ENCODE peak calls at places on chromosomes 6 and 20, in five cellular contexts. B, S, R, L and Z are unnamed samples.

GRCh38 chr20:47453167-47453782 is 48.4 kb upstream of the NCOA3 start:
- DNase-seq in B (peak), S (no peak), R (peak), L (peak), Z (peak)

GRCh38 chr6:36318690-36319435 is 17.8 kb downstream of the BNIP5 start:
- DNase-seq in B (no peak), S (no peak), R (no peak), L (no peak), Z (no peak)

GRCh38 chr20:32565735-32566032 is 19.4 kb downstream of the NOL4L start:
- DNase-seq in B (no peak), S (no peak), R (no peak), L (no peak), Z (no peak)

GRCh38 chr6:25334793-25335192 is 55.6 kb downstream of the CARMIL1 start:
- DNase-seq in B (no peak), S (no peak), R (no peak), L (no peak), Z (no peak)

GRCh38 chr6:21325201-21325856 is 268.2 kb upstream of the SOX4 start:
- DNase-seq in B (no peak), S (no peak), R (no peak), L (no peak), Z (no peak)

GRCh38 chr6:168676552-168677317 is 235.8 kb downstream of the SMOC2 start:
- DNase-seq in B (no peak), S (no peak), R (no peak), L (no peak), Z (no peak)

GRCh38 chr6:8947900-8948299 is 512.6 kb upstream of the SLC35B3 start:
- DNase-seq in B (no peak), S (no peak), R (no peak), L (no peak), Z (no peak)

GRCh38 chr6:118968416-118968815 is 33.5 kb upstream of the MCM9 start:
- DNase-seq in B (no peak), S (no peak), R (no peak), L (no peak), Z (no peak)

GRCh38 chr6:102812242-102812641 is 1418.7 kb downstream of the GRIK2 start:
- DNase-seq in B (no peak), S (no peak), R (no peak), L (no peak), Z (peak)

GRCh38 chr6:53628354-53629119 is 37.0 kb downstream of the KLHL31 start:
- DNase-seq in B (no peak), S (no peak), R (no peak), L (no peak), Z (no peak)

GRCh38 chr6:77034161-77034560 is 429.1 kb downstream of the HTR1B start:
- DNase-seq in B (no peak), S (no peak), R (no peak), L (no peak), Z (peak)

GRCh38 chr20:48875914-48876240 is 45.6 kb upstream of the ARFGEF2 start:
- DNase-seq in B (peak), S (no peak), R (no peak), L (no peak), Z (peak)

GRCh38 chr6:168366473-168366872 is 46.9 kb upstream of the DACT2 start:
- DNase-seq in B (no peak), S (no peak), R (no peak), L (no peak), Z (no peak)

GRCh38 chr6:38713812-38714211 is 1.3 kb upstream of the DNAH8 start:
- DNase-seq in B (no peak), S (peak), R (no peak), L (no peak), Z (no peak)

GRCh38 chr20:57928181-57928967 is 218.6 kb upstream of the PMEPA1 start:
- DNase-seq in B (no peak), S (no peak), R (no peak), L (no peak), Z (peak)

GRCh38 chr20:46118481-46119020 is 437 bp downstream of the CD40 start:
- DNase-seq in B (peak), S (no peak), R (peak), L (peak), Z (no peak)

GRCh38 chr20:11569163-11569562 is 348.5 kb upstream of the BTBD3 start:
- DNase-seq in B (no peak), S (no peak), R (no peak), L (no peak), Z (no peak)

GRCh38 chr20:63980317-63980805 is 571 bp upstream of the PRPF6 start:
- DNase-seq in B (no peak), S (peak), R (no peak), L (no peak), Z (peak)

GRCh38 chr20:1298888-1299511 is 29.9 kb downstream of the SDCBP2 start:
- DNase-seq in B (no peak), S (no peak), R (no peak), L (no peak), Z (no peak)

GRCh38 chr20:23301436-23302050 is 49.0 kb upstream of the NXT1 start:
- DNase-seq in B (no peak), S (no peak), R (no peak), L (no peak), Z (no peak)

GRCh38 chr6:144721232-144721631 is 436.1 kb downstream of the UTRN start:
- DNase-seq in B (no peak), S (no peak), R (no peak), L (no peak), Z (no peak)

GRCh38 chr6:110629153-110629552 is 152.7 kb upstream of the SLC22A16 start:
- DNase-seq in B (no peak), S (no peak), R (no peak), L (no peak), Z (no peak)

GRCh38 chr20:44614525-44614924 is 32.1 kb downstream of the PKIG start:
- DNase-seq in B (no peak), S (no peak), R (peak), L (no peak), Z (peak)

GRCh38 chr6:167103041-167103816 is 19.7 kb upstream of the CCR6 start:
- DNase-seq in B (peak), S (no peak), R (no peak), L (no peak), Z (no peak)

GRCh38 chr6:39092124-39092523 is 22.9 kb downstream of the SAYSD1 start:
- DNase-seq in B (no peak), S (no peak), R (no peak), L (peak), Z (peak)

GRCh38 chr20:46894971-46895905 is 595 bp downstream of the EYA2 start:
- DNase-seq in B (no peak), S (no peak), R (no peak), L (peak), Z (peak)

GRCh38 chr6:149267513-149268043 is 49.9 kb upstream of the TAB2 start:
- DNase-seq in B (no peak), S (no peak), R (no peak), L (no peak), Z (no peak)

GRCh38 chr6:169930799-169931198 is 179.4 kb downstream of the ERMARD start:
- DNase-seq in B (no peak), S (no peak), R (no peak), L (no peak), Z (peak)

GRCh38 chr6:108578595-108579038 is 17.9 kb downstream of the FOXO3 start:
- DNase-seq in B (no peak), S (no peak), R (no peak), L (no peak), Z (peak)

GRCh38 chr6:87799651-87800050 is 97.6 kb upstream of the AKIRIN2 start:
- DNase-seq in B (peak), S (no peak), R (no peak), L (no peak), Z (no peak)

GRCh38 chr6:11313207-11313606 is 80.7 kb upstream of the NEDD9 start:
- DNase-seq in B (no peak), S (no peak), R (no peak), L (no peak), Z (no peak)

GRCh38 chr6:25697537-25698340 is 45.7 kb downstream of the SCGN start:
- DNase-seq in B (no peak), S (no peak), R (no peak), L (no peak), Z (no peak)

GRCh38 chr6:37218501-37218900 is 39.1 kb upstream of the TBC1D22B start:
- DNase-seq in B (no peak), S (no peak), R (no peak), L (no peak), Z (no peak)

GRCh38 chr6:111985202-111985731 is 68.6 kb upstream of the CCN6 start:
- DNase-seq in B (no peak), S (no peak), R (no peak), L (peak), Z (peak)

GRCh38 chr6:167142433-167142761 is 15.4 kb downstream of the GPR31 start:
- DNase-seq in B (no peak), S (no peak), R (no peak), L (no peak), Z (no peak)

GRCh38 chr6:170590725-170591124 is 6.3 kb upstream of the PDCD2 start:
- DNase-seq in B (no peak), S (no peak), R (no peak), L (no peak), Z (no peak)

GRCh38 chr6:143579703-143580102 is 68.2 kb upstream of the FUCA2 start:
- DNase-seq in B (no peak), S (no peak), R (peak), L (no peak), Z (peak)

GRCh38 chr6:46865221-46865620 is 56.5 kb downstream of the ADGRF5 start:
- DNase-seq in B (no peak), S (no peak), R (no peak), L (no peak), Z (no peak)